ENCODE peak calls at places on chromosomes 4 and X, in five cellular contexts. One of them, this sample, is unnamed.

GRCh38 chr4:42713371-42713770 is 56.5 kb upstream of the ATP8A1 start:
- DNase-seq in left lung: no peak
- DNase-seq in bronchial epithelial cell: no peak
- DNase-seq in upper lobe of right lung: no peak
- DNase-seq in AG04449: no peak
- DNase-seq in this sample: no peak

GRCh38 chrX:9535101-9535500 is 70.2 kb downstream of the TBL1X start:
- DNase-seq in left lung: no peak
- DNase-seq in bronchial epithelial cell: no peak
- DNase-seq in upper lobe of right lung: no peak
- DNase-seq in AG04449: no peak
- DNase-seq in this sample: no peak

GRCh38 chr4:82097504-82097903 is 276.3 kb downstream of the HNRNPD start:
- DNase-seq in left lung: no peak
- DNase-seq in bronchial epithelial cell: no peak
- DNase-seq in upper lobe of right lung: no peak
- DNase-seq in AG04449: no peak
- DNase-seq in this sample: no peak

GRCh38 chr4:89551191-89551590 is 243.6 kb upstream of the GPRIN3 start:
- DNase-seq in left lung: no peak
- DNase-seq in bronchial epithelial cell: no peak
- DNase-seq in upper lobe of right lung: no peak
- DNase-seq in AG04449: no peak
- DNase-seq in this sample: no peak

GRCh38 chr4:18664051-18664450 is 642.5 kb upstream of the LCORL start:
- DNase-seq in left lung: no peak
- DNase-seq in bronchial epithelial cell: no peak
- DNase-seq in upper lobe of right lung: no peak
- DNase-seq in AG04449: no peak
- DNase-seq in this sample: no peak

GRCh38 chr4:107629318-107629717 is 90.7 kb downstream of the PAPSS1 start:
- DNase-seq in left lung: no peak
- DNase-seq in bronchial epithelial cell: no peak
- DNase-seq in upper lobe of right lung: no peak
- DNase-seq in AG04449: no peak
- DNase-seq in this sample: no peak

GRCh38 chr4:40651280-40651679 is 21.6 kb upstream of the RBM47 start:
- DNase-seq in left lung: no peak
- DNase-seq in bronchial epithelial cell: no peak
- DNase-seq in upper lobe of right lung: no peak
- DNase-seq in AG04449: no peak
- DNase-seq in this sample: no peak

GRCh38 chrX:132375941-132376340 is 112.9 kb downstream of the MBNL3 start:
- DNase-seq in left lung: no peak
- DNase-seq in bronchial epithelial cell: peak; percentile 10
- DNase-seq in upper lobe of right lung: no peak
- DNase-seq in AG04449: no peak
- DNase-seq in this sample: no peak

GRCh38 chr4:121720109-121720508 is 23.3 kb upstream of the ANXA5 start:
- DNase-seq in left lung: no peak
- DNase-seq in bronchial epithelial cell: peak; percentile 33
- DNase-seq in upper lobe of right lung: no peak
- DNase-seq in AG04449: no peak
- DNase-seq in this sample: no peak

GRCh38 chrX:111511477-111511876 is at the start of gene SERTM2:
- DNase-seq in left lung: no peak
- DNase-seq in bronchial epithelial cell: peak; percentile 30
- DNase-seq in upper lobe of right lung: no peak
- DNase-seq in AG04449: no peak
- DNase-seq in this sample: no peak

GRCh38 chr4:99301376-99302164 is 10.8 kb upstream of the ADH1A start:
- DNase-seq in left lung: no peak
- DNase-seq in bronchial epithelial cell: no peak
- DNase-seq in upper lobe of right lung: no peak
- DNase-seq in AG04449: peak; percentile 12
- DNase-seq in this sample: no peak
- TF ChIP-seq CTCF in left lung: no peak
- TF ChIP-seq CTCF in bronchial epithelial cell: no peak
- TF ChIP-seq CTCF in upper lobe of right lung: no peak
- TF ChIP-seq CTCF in AG04449: no peak
- TF ChIP-seq CTCF in this sample: no peak

GRCh38 chr4:7337196-7338058 is 97.3 kb downstream of the PSAPL1 start:
- DNase-seq in left lung: no peak
- DNase-seq in bronchial epithelial cell: no peak
- DNase-seq in upper lobe of right lung: no peak
- DNase-seq in AG04449: no peak
- DNase-seq in this sample: no peak

GRCh38 chr4:7335363-7336066 is 99.2 kb downstream of the PSAPL1 start:
- DNase-seq in left lung: peak; percentile 81
- DNase-seq in bronchial epithelial cell: peak; percentile 14
- DNase-seq in upper lobe of right lung: peak; percentile 93
- DNase-seq in AG04449: no peak
- DNase-seq in this sample: peak; percentile 66

GRCh38 chr4:7336732-7337131 is 98.0 kb downstream of the PSAPL1 start:
- DNase-seq in left lung: no peak
- DNase-seq in bronchial epithelial cell: no peak
- DNase-seq in upper lobe of right lung: no peak
- DNase-seq in AG04449: no peak
- DNase-seq in this sample: no peak

GRCh38 chr4:7334521-7335275 is 100.0 kb downstream of the PSAPL1 start:
- DNase-seq in left lung: no peak
- DNase-seq in bronchial epithelial cell: peak; percentile 21
- DNase-seq in upper lobe of right lung: peak; percentile 48
- DNase-seq in AG04449: no peak
- DNase-seq in this sample: no peak

DNA sequence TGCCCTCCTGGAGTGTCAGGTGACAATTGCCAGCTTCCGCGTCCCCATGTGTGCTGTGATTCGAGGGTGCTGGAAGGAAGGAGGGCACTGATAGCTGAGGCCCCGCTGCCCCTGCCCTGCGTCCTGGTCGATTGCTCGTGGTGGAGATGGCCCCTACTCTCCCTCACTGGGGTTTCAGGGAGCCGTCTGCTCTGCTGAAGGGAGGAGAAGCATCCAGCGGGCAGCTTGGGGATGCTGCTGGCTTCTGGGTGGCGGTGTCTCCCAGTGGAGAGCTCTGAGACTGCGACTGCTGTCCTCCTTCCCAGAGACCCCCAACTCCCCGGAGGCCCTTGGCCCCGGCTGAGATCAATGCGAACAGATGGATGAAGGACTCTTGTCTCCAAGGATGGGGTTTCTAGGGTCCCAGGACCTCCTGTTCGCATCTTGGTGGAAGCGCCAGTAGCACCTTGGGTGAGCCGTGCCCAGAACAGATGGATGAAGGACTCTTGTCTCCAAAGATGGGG is 98.6 kb downstream of the PSAPL1 start:
- DNase-seq in left lung: no peak
- DNase-seq in bronchial epithelial cell: no peak
- DNase-seq in upper lobe of right lung: no peak
- DNase-seq in AG04449: no peak
- DNase-seq in this sample: no peak
- TF ChIP-seq CTCF in left lung: no peak
- TF ChIP-seq CTCF in bronchial epithelial cell: no peak
- TF ChIP-seq CTCF in upper lobe of right lung: no peak
- TF ChIP-seq CTCF in AG04449: no peak
- TF ChIP-seq CTCF in this sample: no peak

GRCh38 chr4:26326791-26327190 is 6.0 kb downstream of the RBPJ start:
- DNase-seq in left lung: no peak
- DNase-seq in bronchial epithelial cell: peak; percentile 49
- DNase-seq in upper lobe of right lung: no peak
- DNase-seq in AG04449: peak; percentile 93
- DNase-seq in this sample: no peak

GRCh38 chr4:26322349-26322748 is 1.5 kb downstream of the RBPJ start:
- DNase-seq in left lung: no peak
- DNase-seq in bronchial epithelial cell: no peak
- DNase-seq in upper lobe of right lung: no peak
- DNase-seq in AG04449: no peak
- DNase-seq in this sample: no peak

GRCh38 chr4:26321326-26322276 is 787 bp downstream of the RBPJ start:
- DNase-seq in left lung: peak; percentile 51
- DNase-seq in bronchial epithelial cell: peak; percentile 17
- DNase-seq in upper lobe of right lung: peak; percentile 73
- DNase-seq in AG04449: no peak
- DNase-seq in this sample: peak; percentile 39

GRCh38 chr4:26323807-26324206 is 3.0 kb downstream of the RBPJ start:
- DNase-seq in left lung: no peak
- DNase-seq in bronchial epithelial cell: no peak
- DNase-seq in upper lobe of right lung: no peak
- DNase-seq in AG04449: no peak
- DNase-seq in this sample: no peak

DNA sequence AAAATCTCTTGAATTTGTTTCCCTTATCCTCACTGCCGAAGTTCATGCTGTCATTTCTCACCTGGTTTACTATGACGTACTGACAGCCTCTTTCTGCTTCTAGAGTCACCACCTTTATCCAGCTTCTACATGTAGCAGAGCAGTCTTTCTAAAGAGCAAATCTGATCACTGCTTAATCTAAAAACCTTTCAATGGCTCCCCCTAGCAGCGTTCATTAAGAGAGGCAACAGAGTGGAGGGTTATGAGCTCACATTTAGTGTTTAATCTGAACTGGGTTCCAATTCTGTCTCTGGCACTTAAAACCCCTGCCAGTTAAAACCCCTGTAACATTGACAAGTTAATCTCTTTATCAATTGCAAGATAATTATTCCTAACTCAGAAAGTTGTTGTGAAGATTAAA is 4.4 kb downstream of the RBPJ start:
- DNase-seq in left lung: no peak
- DNase-seq in bronchial epithelial cell: peak; percentile 63
- DNase-seq in upper lobe of right lung: no peak
- DNase-seq in AG04449: no peak
- DNase-seq in this sample: no peak
- TF ChIP-seq CTCF in left lung: no peak
- TF ChIP-seq CTCF in bronchial epithelial cell: peak; percentile 57
- TF ChIP-seq CTCF in upper lobe of right lung: peak; percentile 24
- TF ChIP-seq CTCF in AG04449: peak; percentile 40
- TF ChIP-seq CTCF in this sample: no peak

DNA sequence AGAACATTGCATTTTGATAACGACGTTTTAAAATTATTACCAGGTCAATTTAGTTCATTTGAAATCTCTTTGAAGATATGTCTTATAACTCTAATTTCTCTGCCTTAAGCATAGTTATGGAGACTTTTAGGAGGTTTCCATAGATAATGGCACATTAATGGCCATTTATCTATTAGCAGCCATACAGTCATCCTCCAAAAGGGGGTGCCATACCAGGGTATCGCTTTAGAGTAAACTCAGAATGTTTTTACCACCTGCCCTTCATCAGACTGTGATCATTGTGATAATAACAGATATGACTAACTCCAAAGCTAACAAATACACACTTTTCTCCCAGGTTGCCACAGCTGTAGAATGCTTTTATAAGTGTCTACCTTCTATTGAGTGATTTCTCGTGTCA is 461.5 kb downstream of the FSTL5 start:
- DNase-seq in left lung: no peak
- DNase-seq in bronchial epithelial cell: no peak
- DNase-seq in upper lobe of right lung: no peak
- DNase-seq in AG04449: no peak
- DNase-seq in this sample: no peak
- TF ChIP-seq CTCF in left lung: no peak
- TF ChIP-seq CTCF in bronchial epithelial cell: no peak
- TF ChIP-seq CTCF in upper lobe of right lung: no peak
- TF ChIP-seq CTCF in AG04449: no peak
- TF ChIP-seq CTCF in this sample: no peak

This sample was measured in natural killer cell.